ENCODE peak calls at places on chromosomes 5 and 9, in five cellular contexts. I, P, D, V and K are unnamed samples.

GRCh38 chr5:939368-939767 is 46.7 kb downstream of the TRIP13 start:
- DNase-seq in I (no peak), P (no peak), D (no peak), V (no peak), K (peak; percentile 41)

GRCh38 chr5:8683528-8683927 is 814.6 kb downstream of the MTRR start:
- DNase-seq in I (no peak), P (no peak), D (no peak), V (no peak), K (no peak)

GRCh38 chr9:127970401-127971313 is 10.1 kb downstream of the EEIG1 start:
- DNase-seq in I (no peak), P (peak; percentile 24), D (peak; percentile 77), V (no peak), K (no peak)

GRCh38 chr5:54093861-54094260 is 216.5 kb downstream of the ARL15 start:
- DNase-seq in I (no peak), P (no peak), D (no peak), V (no peak), K (no peak)

GRCh38 chr5:179803651-179804598 is 2.7 kb downstream of the MGAT4B start:
- DNase-seq in I (no peak), P (peak; percentile 37), D (no peak), V (no peak), K (peak; percentile 52)

GRCh38 chr9:79621916-79622575 is 50.3 kb downstream of the TLE4 start:
- DNase-seq in I (no peak), P (no peak), D (no peak), V (no peak), K (no peak)

GRCh38 chr9:111399772-111400563 is 69.9 kb upstream of the OR2K2 start:
- DNase-seq in I (no peak), P (no peak), D (no peak), V (peak; percentile 33), K (no peak)

GRCh38 chr5:10678236-10678635 is 82.8 kb downstream of the DAP start:
- DNase-seq in I (no peak), P (no peak), D (no peak), V (no peak), K (peak; percentile 99)

GRCh38 chr5:114477816-114478330 is 116.0 kb downstream of the KCNN2 start:
- DNase-seq in I (no peak), P (no peak), D (no peak), V (no peak), K (no peak)
- H3K4me1 ChIP-seq in I (no peaks in the 10 kb centered on the region), P (no peaks in the 10 kb centered on the region), D (no peaks in the 10 kb centered on the region), V (no peaks in the 10 kb centered on the region), K (no peaks in the 10 kb centered on the region)

DNA sequence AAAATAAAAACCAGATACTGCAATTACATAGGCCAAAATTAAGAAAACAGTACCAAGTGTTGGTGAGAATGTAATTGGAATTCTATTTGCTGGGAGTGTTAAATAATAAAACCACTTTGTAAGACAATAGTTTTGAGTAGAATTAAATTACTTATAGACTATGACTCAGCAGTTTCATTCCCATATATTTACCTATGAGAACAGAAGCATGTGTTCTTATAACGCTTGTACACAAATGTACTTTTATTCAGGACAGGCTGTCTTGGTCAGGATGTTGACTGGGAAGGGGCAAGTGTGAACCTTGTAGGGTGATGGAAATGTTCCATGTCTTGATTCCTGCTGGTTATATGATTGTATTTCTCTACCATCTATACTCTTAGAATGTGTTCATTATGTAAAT is 56.3 kb downstream of the ERBIN start:
- DNase-seq in I (no peak), P (no peak), D (no peak), V (no peak), K (no peak)
- H3K27ac ChIP-seq in I (no peak overlapping the region), P (no peak overlapping the region), D (no peak overlapping the region), V (no peak overlapping the region), K (no peak overlapping the region)

DNA sequence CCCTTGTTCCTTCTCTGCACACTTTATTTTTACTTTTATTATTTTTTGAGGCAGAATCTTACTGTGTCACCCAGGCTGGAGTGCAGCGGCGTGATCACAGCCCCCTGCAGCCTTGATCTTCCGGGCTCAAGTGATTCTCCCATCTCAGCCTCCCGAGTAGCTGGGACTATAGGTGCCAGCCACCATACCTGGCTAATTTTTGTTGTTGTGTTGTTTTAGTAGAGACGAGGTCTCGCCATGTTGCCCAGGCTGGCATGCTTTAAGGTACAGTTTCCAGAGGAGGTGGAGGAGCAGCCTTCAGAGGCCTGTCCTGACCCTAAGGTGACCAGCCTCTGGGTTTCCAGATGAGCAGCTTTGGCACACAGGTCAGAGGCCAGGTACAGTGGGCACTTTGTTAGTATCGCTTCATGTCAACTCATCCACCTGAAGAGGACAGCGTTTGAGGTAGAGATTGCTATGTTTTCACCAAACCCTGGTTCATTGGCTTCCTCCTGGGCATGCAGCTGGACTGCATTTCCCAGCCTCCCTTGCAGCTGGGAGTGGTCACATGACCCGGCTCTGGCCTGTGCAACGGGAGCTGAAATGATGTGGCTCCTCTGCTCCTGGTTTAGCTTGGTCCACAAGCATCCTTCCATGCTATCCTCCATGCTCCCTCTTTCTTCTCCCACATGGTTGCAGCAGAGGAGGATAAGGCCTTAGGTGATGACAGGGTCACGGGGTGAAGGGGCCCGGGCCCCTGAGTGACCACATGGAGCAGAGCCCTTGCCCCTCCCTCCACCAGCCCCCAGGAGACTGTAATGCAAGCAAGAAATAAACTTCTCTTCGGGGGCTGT is 139.3 kb upstream of the IER5L start:
- DNase-seq in I (no peak), P (no peak), D (no peak), V (no peak), K (no peak)
- H3K4me1 ChIP-seq in I (peaks cover 24% of the 10 kb centered on the region), P (peaks cover 74% of the 10 kb centered on the region), D (peaks cover 20% of the 10 kb centered on the region), V (peaks cover 13% of the 10 kb centered on the region), K (peaks cover 12% of the 10 kb centered on the region)

GRCh38 chr9:126664893-126665695 is 51.4 kb downstream of the LMX1B start:
- DNase-seq in I (no peak), P (no peak), D (no peak), V (no peak), K (no peak)

GRCh38 chr9:126667190-126668055 is 53.7 kb downstream of the LMX1B start:
- DNase-seq in I (no peak), P (no peak), D (no peak), V (no peak), K (no peak)

GRCh38 chr9:126666155-126666803 is 52.6 kb downstream of the LMX1B start:
- DNase-seq in I (no peak), P (no peak), D (no peak), V (no peak), K (no peak)

GRCh38 chr9:126663661-126664072 is 49.9 kb downstream of the LMX1B start:
- DNase-seq in I (peak; percentile 60), P (peak; percentile 66), D (no peak), V (no peak), K (no peak)

DNA sequence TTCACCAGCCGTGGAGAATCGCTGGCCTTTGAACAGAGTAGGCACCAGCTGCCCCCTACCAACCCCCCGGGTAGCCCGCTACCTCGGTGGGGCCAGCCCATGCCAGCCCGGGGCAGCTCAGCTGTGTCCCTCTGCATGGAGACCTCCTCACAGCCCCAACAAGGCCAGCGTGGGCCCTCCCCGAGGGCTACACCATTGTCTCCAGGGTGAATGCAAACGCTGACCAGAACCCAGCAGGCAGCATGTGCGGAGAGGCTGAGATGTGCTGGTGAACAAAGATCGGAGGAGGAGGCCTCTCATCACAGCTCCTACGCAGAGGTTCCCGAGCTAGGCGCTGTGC is 51.9 kb downstream of the LMX1B start:
- DNase-seq in I (no peak), P (no peak), D (no peak), V (no peak), K (no peak)
- H3K27ac ChIP-seq in I (no peak overlapping the region), P (no peak overlapping the region), D (no peak overlapping the region), V (no peak overlapping the region), K (no peak overlapping the region)

GRCh38 chr5:141840826-141841360 is 37.3 kb downstream of the PCDH1 start:
- DNase-seq in I (no peak), P (no peak), D (no peak), V (no peak), K (no peak)
- H3K4me1 ChIP-seq in I (peaks cover 15% of the 10 kb centered on the region), P (peaks cover 66% of the 10 kb centered on the region), D (peaks cover 3% of the 10 kb centered on the region), V (peaks cover 12% of the 10 kb centered on the region), K (peaks cover 24% of the 10 kb centered on the region)

DNA sequence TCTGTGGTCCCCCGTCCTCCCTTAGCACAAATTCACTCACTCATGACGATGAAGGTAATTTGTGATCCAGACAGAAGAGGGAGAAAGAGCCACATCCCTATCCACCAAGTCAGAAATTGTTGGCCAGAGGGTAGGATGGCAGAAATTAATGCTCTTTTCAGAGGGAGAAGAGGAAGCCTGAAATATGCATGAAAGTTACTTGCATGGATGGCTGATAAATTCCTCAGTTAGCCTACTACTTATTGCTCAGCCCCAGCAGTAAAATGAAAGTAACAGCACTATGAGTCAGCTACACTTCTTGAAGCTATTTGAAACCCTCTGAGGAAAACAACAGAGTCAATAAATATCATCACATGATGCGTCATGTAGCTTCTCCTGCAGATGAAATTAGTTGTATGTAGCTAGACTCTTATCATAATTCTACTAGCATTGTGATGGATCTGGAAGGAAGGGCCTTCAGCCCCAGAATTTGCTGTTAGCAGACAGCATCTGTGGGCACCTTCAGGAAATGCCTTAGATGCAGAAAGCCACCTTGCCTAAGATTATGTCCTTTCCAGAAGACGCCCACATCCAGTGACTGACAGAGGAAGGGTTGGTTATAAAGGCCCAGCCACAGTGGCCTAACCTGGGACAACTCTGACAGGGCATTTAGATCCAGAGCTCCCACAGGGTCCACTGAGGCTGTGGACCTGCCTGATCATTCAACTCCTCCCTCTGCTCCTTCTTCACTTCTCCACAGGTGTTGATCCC is 81.2 kb upstream of the CCDC112 start:
- DNase-seq in I (no peak), P (no peak), D (no peak), V (peak; percentile 35), K (peak; percentile 76)
- H3K27ac ChIP-seq in I (no peak overlapping the region), P (peak overlapping the region; percentile 11), D (no peak overlapping the region), V (peak overlapping the region; percentile 2), K (peak overlapping the region; percentile 60)

GRCh38 chr5:113243349-113243664 is 191.5 kb downstream of the TSSK1B start:
- DNase-seq in I (no peak), P (no peak), D (no peak), V (no peak), K (no peak)
- H3K4me1 ChIP-seq in I (peaks cover 7% of the 10 kb centered on the region), P (peaks cover 35% of the 10 kb centered on the region), D (no peaks in the 10 kb centered on the region), V (no peaks in the 10 kb centered on the region), K (peaks cover 29% of the 10 kb centered on the region)

DNA sequence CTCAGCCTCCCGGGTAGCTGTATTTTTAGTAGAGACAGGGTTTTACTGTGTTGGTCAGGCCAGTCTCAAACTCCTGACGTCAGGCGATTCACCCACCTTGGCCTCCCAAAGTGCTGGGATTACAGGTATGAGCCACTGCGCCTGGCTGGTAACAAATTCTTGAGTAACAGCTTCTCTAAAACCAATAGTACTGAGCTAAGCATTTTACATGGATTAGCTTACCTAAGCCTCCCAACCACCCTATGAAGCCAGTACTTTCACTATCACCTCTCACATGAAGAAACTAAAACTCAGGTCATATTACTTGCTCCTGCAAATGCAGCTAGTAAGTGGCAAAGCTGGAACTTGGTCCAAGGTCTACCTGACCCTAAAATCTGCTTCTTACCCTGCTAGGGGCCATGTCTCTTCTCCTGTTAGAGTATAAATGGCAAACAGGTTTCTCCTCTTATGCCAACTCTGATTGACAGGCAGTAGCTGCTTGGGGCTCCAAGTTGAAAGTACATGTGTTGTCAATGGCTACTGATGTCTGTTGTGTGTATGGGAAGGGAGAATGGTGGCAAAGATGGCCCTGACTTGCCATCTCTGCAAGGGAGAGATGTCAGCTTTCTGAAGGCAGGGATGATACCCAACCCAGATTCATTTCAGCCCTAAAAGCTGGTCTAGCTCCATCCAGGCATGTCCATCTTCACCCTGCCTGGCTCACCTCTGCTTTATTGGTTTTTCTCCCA is 4.0 kb downstream of the PHF19 start:
- DNase-seq in I (no peak), P (no peak), D (no peak), V (no peak), K (no peak)
- H3K27ac ChIP-seq in I (no peak overlapping the region), P (no peak overlapping the region), D (peak overlapping the region; percentile 78), V (peak overlapping the region; percentile 89), K (no peak overlapping the region)

GRCh38 chr9:11045589-11045988 is 432.8 kb upstream of the PTPRD start:
- DNase-seq in I (no peak), P (no peak), D (no peak), V (no peak), K (no peak)
- H3K4me1 ChIP-seq in I (no peaks in the 10 kb centered on the region), P (no peaks in the 10 kb centered on the region), D (no peaks in the 10 kb centered on the region), V (no peaks in the 10 kb centered on the region), K (no peaks in the 10 kb centered on the region)